ENCODE peak calls at places on chromosomes 12 and 14, in five cellular contexts. T is spleen, K is HCT116, S is suprapubic skin, R is stomach. Y is an unnamed sample.
A peak's percentile ranks its signal among the peaks of the same experiment; 100 is the strongest.

GRCh38 chr12:3313655-3314305 is 177.2 kb upstream of the PRMT8 start:
- DNase-seq in K (no peak), S (no peak), T (no peak), R (no peak), Y (no peak)

GRCh38 chr12:107196681-107197080 is 103.3 kb upstream of the CRY1 start:
- DNase-seq in K (no peak), S (no peak), R (no peak), T (no peak), Y (no peak)

GRCh38 chr14:51595831-51596472 is 55.8 kb upstream of the FRMD6 start:
- DNase-seq in S (no peak), R (no peak), T (no peak), K (no peak), Y (no peak)

GRCh38 chr12:47360771-47361388 is 281.1 kb upstream of the AMIGO2 start:
- DNase-seq in R (no peak), K (no peak), S (no peak), T (no peak), Y (no peak)

GRCh38 chr12:92208613-92209121 is 63.0 kb upstream of the BTG1 start:
- DNase-seq in R (no peak), K (no peak), T (no peak), S (no peak), Y (no peak)

GRCh38 chr14:69151458-69152180 is 1.3 kb downstream of the DCAF5 start:
- DNase-seq in R (peak; percentile 76), K (peak; percentile 48), S (peak; percentile 83), T (peak; percentile 95), Y (peak; percentile 75)

GRCh38 chr14:100580316-100581227 is 6.6 kb downstream of the BEGAIN start:
- DNase-seq in K (no peak), T (peak; percentile 52), S (no peak), R (no peak), Y (no peak)

GRCh38 chr12:124347805-124348658 is 53.1 kb downstream of the RFLNA start:
- DNase-seq in T (no peak), R (no peak), K (no peak), S (no peak), Y (peak; percentile 33)

GRCh38 chr12:128336506-128336905 is 69.5 kb downstream of the TMEM132C start:
- DNase-seq in T (no peak), K (no peak), S (no peak), R (no peak), Y (no peak)

GRCh38 chr12:102958073-102958829 is 777 bp downstream of the ASCL1 start:
- DNase-seq in T (peak; percentile 83), K (no peak), S (no peak), R (no peak), Y (no peak)

GRCh38 chr14:77557391-77557790 is 58.8 kb upstream of the ISM2 start:
- DNase-seq in S (no peak), R (no peak), K (no peak), T (no peak), Y (no peak)

GRCh38 chr12:17802657-17803641 is 287.0 kb downstream of the RERGL start:
- DNase-seq in S (no peak), K (no peak), T (peak; percentile 23), R (no peak), Y (no peak)

GRCh38 chr12:67940780-67941243 is 48.4 kb upstream of the IFNG-AS1 start:
- DNase-seq in S (no peak), K (no peak), T (no peak), R (peak; percentile 36), Y (no peak)

GRCh38 chr14:97275276-97275675 is 478.1 kb downstream of the VRK1 start:
- DNase-seq in S (no peak), R (no peak), T (no peak), K (no peak), Y (no peak)

GRCh38 chr12:43638786-43639185 is 86.8 kb upstream of the ADAMTS20 start:
- DNase-seq in R (no peak), S (no peak), K (no peak), T (no peak), Y (no peak)

GRCh38 chr12:4979737-4980136 is 63.9 kb upstream of the KCNA5 start:
- DNase-seq in T (no peak), K (no peak), S (no peak), R (no peak), Y (no peak)

GRCh38 chr14:77212933-77213656 is 31.5 kb downstream of the TMEM63C start:
- DNase-seq in K (peak; percentile 28), R (peak; percentile 51), S (no peak), T (no peak), Y (peak; percentile 14)

GRCh38 chr12:54392485-54393349 is 8.2 kb upstream of the ZNF385A start:
- DNase-seq in K (no peak), T (no peak), R (no peak), S (no peak), Y (no peak)

GRCh38 chr12:78490841-78491240 is 373.7 kb upstream of the SYT1 start:
- DNase-seq in T (no peak), S (no peak), R (no peak), K (no peak), Y (no peak)

GRCh38 chr12:34393086-34393820 is 371.0 kb downstream of the ALG10 start:
- DNase-seq in S (peak; percentile 74), K (no peak), T (peak; percentile 66), R (peak; percentile 14), Y (no peak)

GRCh38 chr14:89720076-89720687 is 234.3 kb downstream of the EFCAB11 start:
- DNase-seq in S (no peak), T (no peak), R (no peak), K (no peak), Y (no peak)

GRCh38 chr12:39505025-39505424 is 62.1 kb upstream of the KIF21A start:
- DNase-seq in R (no peak), S (no peak), T (no peak), K (no peak), Y (no peak)

GRCh38 chr12:20058068-20058467 is 310.3 kb upstream of the PDE3A start:
- DNase-seq in R (no peak), S (no peak), K (no peak), T (no peak), Y (no peak)

GRCh38 chr14:22977684-22978486 is 4.5 kb downstream of the AJUBA start:
- DNase-seq in T (no peak), R (peak; percentile 69), K (no peak), S (no peak), Y (peak; percentile 34)

GRCh38 chr14:94582851-94583250 is 1.6 kb downstream of the SERPINA5 start:
- DNase-seq in T (no peak), S (no peak), R (no peak), K (no peak), Y (no peak)

GRCh38 chr12:127286281-127286680 is 980.7 kb upstream of the TMEM132C start:
- DNase-seq in S (no peak), R (no peak), K (no peak), T (no peak), Y (no peak)

GRCh38 chr12:30896461-30896860 is 30.1 kb upstream of the TSPAN11 start:
- DNase-seq in T (no peak), S (no peak), R (no peak), K (no peak), Y (no peak)

GRCh38 chr14:75492832-75493579 is 29.3 kb upstream of the BATF start:
- DNase-seq in T (no peak), K (no peak), S (no peak), R (no peak), Y (no peak)

GRCh38 chr12:108772896-108773797 is 41.8 kb upstream of the CORO1C start:
- DNase-seq in R (no peak), S (no peak), T (no peak), K (no peak), Y (no peak)

GRCh38 chr14:95564060-95564459 is 29.2 kb downstream of the GLRX5 start:
- DNase-seq in R (no peak), T (no peak), K (no peak), S (no peak), Y (no peak)

GRCh38 chr12:79255326-79255725 is 390.8 kb downstream of the SYT1 start:
- DNase-seq in S (no peak), R (no peak), T (no peak), K (no peak), Y (no peak)

GRCh38 chr14:73997944-73998451 is 21.1 kb downstream of the ENTPD5 start:
- DNase-seq in T (no peak), R (no peak), S (no peak), K (no peak), Y (peak; percentile 44)
- TF ChIP-seq POLR2AphosphoS5 in T (no peak), R (no peak), S (no peak), K (no peak), Y (peak; percentile 25)

GRCh38 chr12:109930028-109930800 is 30.1 kb downstream of the TCHP start:
- DNase-seq in S (no peak), K (no peak), T (no peak), R (no peak), Y (no peak)
- TF ChIP-seq POLR2A in S (no peak), K (no peak), T (no peak), R (no peak), Y (no peak)

GRCh38 chr12:76555226-76555767 is 4.3 kb downstream of the OSBPL8 start:
- DNase-seq in R (no peak), S (no peak), K (no peak), T (no peak), Y (no peak)

GRCh38 chr12:76558684-76559276 is 791 bp downstream of the OSBPL8 start:
- DNase-seq in T (peak; percentile 95), K (no peak), S (peak; percentile 83), R (peak; percentile 69), Y (peak; percentile 42)

GRCh38 chr12:76554411-76555225 is 5.0 kb downstream of the OSBPL8 start:
- DNase-seq in R (no peak), K (no peak), S (no peak), T (no peak), Y (no peak)

GRCh38 chr12:76555797-76556196 is 3.8 kb downstream of the OSBPL8 start:
- DNase-seq in K (no peak), R (no peak), T (no peak), S (no peak), Y (no peak)

DNA sequence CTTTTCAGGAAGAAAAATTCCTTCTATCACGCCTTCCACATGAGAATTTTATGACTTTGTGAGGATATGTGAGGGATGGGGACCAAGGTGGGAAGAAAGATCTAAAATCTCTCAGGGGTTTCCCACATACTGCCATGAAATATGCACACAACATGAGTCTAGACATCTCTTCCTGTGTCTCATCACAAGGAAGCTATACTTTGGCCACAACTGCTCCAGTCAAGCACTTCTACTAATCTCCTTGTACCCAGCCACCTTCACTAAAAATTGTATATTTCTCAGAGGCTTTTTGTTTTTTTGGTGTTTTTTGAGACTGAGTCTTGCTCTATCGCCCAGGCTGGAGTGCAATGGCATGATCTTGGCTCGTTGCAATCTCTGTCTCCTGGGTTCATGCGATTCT is 3.2 kb downstream of the OSBPL8 start:
- DNase-seq in T (no peak), S (no peak), K (no peak), R (no peak), Y (no peak)
- H3K4me3 ChIP-seq in T (no peak overlapping the region), S (no peak overlapping the region), K (no peak overlapping the region), R (no peak overlapping the region), Y (no peak overlapping the region)

GRCh38 chr12:118035194-118036041 is 18.9 kb downstream of the RFC5 start:
- DNase-seq in R (no peak), T (no peak), K (no peak), S (no peak), Y (no peak)
- TF ChIP-seq POLR2AphosphoS5 in R (no peak), T (no peak), K (no peak), S (no peak), Y (no peak)

Y was measured in prostate gland.